ENCODE peak calls at places on chromosomes 2 and 18, in six cellular contexts. O is kidney epithelial cell; H is small intestine; F is ureter; E is Jurkat, Clone E6-1; A is T-helper 9 cell. Y is an unnamed sample.

GRCh38 chr2:4499316-4499715 is 795.9 kb downstream of the DCDC2C start:
- DNase-seq in O (no peak), H (no peak), F (no peak), E (no peak), A (no peak), Y (no peak)

GRCh38 chr2:25417715-25418369 is 76.1 kb upstream of the DNMT3A start:
- DNase-seq in O (no peak), H (no peak), F (no peak), E (no peak), A (no peak), Y (no peak)

GRCh38 chr2:39665811-39666488 is at the start of gene TMEM178A:
- DNase-seq in O (no peak), H (no peak), F (no peak), E (no peak), A (no peak), Y (no peak)

GRCh38 chr2:85390941-85391669 is 19.1 kb downstream of the CAPG start:
- DNase-seq in O (no peak), H (peak; percentile 55), F (peak; percentile 71), E (peak; percentile 49), A (peak; percentile 68), Y (no peak)

GRCh38 chr2:55811048-55811447 is 112.5 kb downstream of the EFEMP1 start:
- DNase-seq in O (no peak), H (no peak), F (no peak), E (no peak), A (no peak), Y (no peak)

GRCh38 chr18:52340466-52341378 is 725 bp downstream of the DCC start:
- DNase-seq in O (no peak), H (no peak), F (no peak), E (no peak), A (no peak), Y (no peak)

GRCh38 chr2:48036312-48036711 is 130.0 kb upstream of the FBXO11 start:
- DNase-seq in O (no peak), H (no peak), F (no peak), E (no peak), A (no peak), Y (no peak)

GRCh38 chr2:64128943-64129391 is 15.3 kb downstream of the PELI1 start:
- DNase-seq in O (no peak), H (no peak), F (no peak), E (no peak), A (no peak), Y (no peak)

GRCh38 chr2:238285653-238286082 is 2.7 kb downstream of the PER2 start:
- DNase-seq in O (peak; percentile 94), H (peak; percentile 88), F (peak; percentile 90), E (no peak), A (no peak), Y (peak; percentile 57)

GRCh38 chr2:220228310-220229006 is 601.0 kb downstream of the SLC4A3 start:
- DNase-seq in O (peak; percentile 95), H (no peak), F (no peak), E (no peak), A (no peak), Y (peak; percentile 45)

GRCh38 chr2:203846490-203847105 is 21.0 kb upstream of the CTLA4 start:
- DNase-seq in O (no peak), H (no peak), F (no peak), E (no peak), A (no peak), Y (no peak)

GRCh38 chr2:204315236-204315662 is 230.0 kb upstream of the PARD3B start:
- DNase-seq in O (peak; percentile 35), H (peak; percentile 32), F (peak; percentile 54), E (no peak), A (no peak), Y (no peak)

GRCh38 chr2:19611491-19612332 is 253.3 kb upstream of the OSR1 start:
- DNase-seq in O (peak; percentile 90), H (peak; percentile 54), F (no peak), E (no peak), A (no peak), Y (no peak)

GRCh38 chr2:127048969-127049897 is 57.7 kb downstream of the BIN1 start:
- DNase-seq in O (no peak), H (no peak), F (peak; percentile 39), E (no peak), A (no peak), Y (no peak)

GRCh38 chr2:219252900-219253752 is at the start of gene TUBA4B:
- DNase-seq in O (no peak), H (peak; percentile 45), F (peak; percentile 53), E (no peak), A (peak; percentile 38), Y (no peak)

GRCh38 chr18:69785466-69785865 is 162.2 kb downstream of the CD226 start:
- DNase-seq in O (no peak), H (no peak), F (no peak), E (no peak), A (no peak), Y (no peak)

GRCh38 chr18:67217551-67218166 is 298.9 kb downstream of the DSEL start:
- DNase-seq in O (peak; percentile 9), H (peak; percentile 48), F (peak; percentile 56), E (peak; percentile 52), A (peak; percentile 49), Y (peak; percentile 38)

GRCh38 chr18:67862069-67862468 is 345.5 kb upstream of the DSEL start:
- DNase-seq in O (no peak), H (no peak), F (no peak), E (no peak), A (no peak), Y (no peak)

GRCh38 chr2:149431337-149431736 is 101.0 kb downstream of the LYPD6 start:
- DNase-seq in O (no peak), H (no peak), F (no peak), E (no peak), A (no peak), Y (no peak)

GRCh38 chr2:129070663-129071062 is 752.0 kb upstream of the HS6ST1 start:
- DNase-seq in O (no peak), H (no peak), F (no peak), E (no peak), A (no peak), Y (no peak)

GRCh38 chr18:11733031-11733430 is 44.0 kb downstream of the GNAL start:
- DNase-seq in O (no peak), H (peak; percentile 65), F (peak; percentile 75), E (peak; percentile 21), A (peak; percentile 52), Y (peak; percentile 26)

GRCh38 chr18:80086281-80086680 is 22.8 kb upstream of the ADNP2 start:
- DNase-seq in O (no peak), H (no peak), F (no peak), E (no peak), A (no peak), Y (no peak)

Y was measured in keratinocyte.